ENCODE peak calls at places on chromosomes 6 and 20, in ten cellular contexts. One of them, this sample, is unnamed.

GRCh38 chr6:4950076-4950475 is 53.8 kb downstream of the RPP40 start:
- DNase-seq in ascending aorta: no peak
- DNase-seq in sigmoid colon: no peak
- DNase-seq in astrocyte of the spinal cord: no peak
- DNase-seq in kidney tubule cell: no peak
- DNase-seq in GM20000: no peak
- DNase-seq in activated naive CD8-positive, alpha-beta T cell treated with anti-CD3 and anti-CD28 coated beads for 36 hours: no peak
- DNase-seq in activated CD4-positive, CD25-positive, alpha-beta regulatory T cell: no peak
- DNase-seq in renal cortical epithelial cell: no peak
- DNase-seq in endothelial cell: no peak
- DNase-seq in this sample: no peak

GRCh38 chr6:136751478-136751956 is 40.8 kb downstream of the MAP3K5 start:
- DNase-seq in ascending aorta: no peak
- DNase-seq in sigmoid colon: no peak
- DNase-seq in astrocyte of the spinal cord: no peak
- DNase-seq in kidney tubule cell: no peak
- DNase-seq in GM20000: peak
- DNase-seq in activated naive CD8-positive, alpha-beta T cell treated with anti-CD3 and anti-CD28 coated beads for 36 hours: no peak
- DNase-seq in activated CD4-positive, CD25-positive, alpha-beta regulatory T cell: no peak
- DNase-seq in renal cortical epithelial cell: no peak
- DNase-seq in endothelial cell: no peak
- DNase-seq in this sample: no peak

GRCh38 chr6:137799950-137800568 is 67.0 kb upstream of the TNFAIP3 start:
- DNase-seq in ascending aorta: no peak
- DNase-seq in sigmoid colon: no peak
- DNase-seq in astrocyte of the spinal cord: peak
- DNase-seq in kidney tubule cell: peak
- DNase-seq in GM20000: peak
- DNase-seq in activated naive CD8-positive, alpha-beta T cell treated with anti-CD3 and anti-CD28 coated beads for 36 hours: peak
- DNase-seq in activated CD4-positive, CD25-positive, alpha-beta regulatory T cell: no peak
- DNase-seq in renal cortical epithelial cell: peak
- DNase-seq in endothelial cell: no peak
- DNase-seq in this sample: peak

GRCh38 chr6:139369568-139370046 is 4.8 kb downstream of the CITED2 start:
- DNase-seq in ascending aorta: no peak
- DNase-seq in sigmoid colon: no peak
- DNase-seq in astrocyte of the spinal cord: peak
- DNase-seq in kidney tubule cell: peak
- DNase-seq in GM20000: peak
- DNase-seq in activated naive CD8-positive, alpha-beta T cell treated with anti-CD3 and anti-CD28 coated beads for 36 hours: no peak
- DNase-seq in activated CD4-positive, CD25-positive, alpha-beta regulatory T cell: no peak
- DNase-seq in renal cortical epithelial cell: peak
- DNase-seq in endothelial cell: no peak
- DNase-seq in this sample: peak

GRCh38 chr6:137291441-137291840 is 72.3 kb upstream of the IFNGR1 start:
- DNase-seq in ascending aorta: peak
- DNase-seq in sigmoid colon: no peak
- DNase-seq in astrocyte of the spinal cord: peak
- DNase-seq in kidney tubule cell: no peak
- DNase-seq in GM20000: no peak
- DNase-seq in activated naive CD8-positive, alpha-beta T cell treated with anti-CD3 and anti-CD28 coated beads for 36 hours: no peak
- DNase-seq in activated CD4-positive, CD25-positive, alpha-beta regulatory T cell: no peak
- DNase-seq in renal cortical epithelial cell: peak
- DNase-seq in endothelial cell: no peak
- DNase-seq in this sample: no peak

GRCh38 chr6:167113935-167114910 is 8.7 kb upstream of the CCR6 start:
- DNase-seq in ascending aorta: no peak
- DNase-seq in sigmoid colon: no peak
- DNase-seq in astrocyte of the spinal cord: no peak
- DNase-seq in kidney tubule cell: no peak
- DNase-seq in GM20000: peak
- DNase-seq in activated naive CD8-positive, alpha-beta T cell treated with anti-CD3 and anti-CD28 coated beads for 36 hours: no peak
- DNase-seq in activated CD4-positive, CD25-positive, alpha-beta regulatory T cell: peak
- DNase-seq in renal cortical epithelial cell: no peak
- DNase-seq in endothelial cell: no peak
- DNase-seq in this sample: no peak

GRCh38 chr6:7417684-7418083 is 28.1 kb downstream of the RIOK1 start:
- DNase-seq in ascending aorta: no peak
- DNase-seq in sigmoid colon: no peak
- DNase-seq in astrocyte of the spinal cord: no peak
- DNase-seq in kidney tubule cell: no peak
- DNase-seq in GM20000: no peak
- DNase-seq in activated naive CD8-positive, alpha-beta T cell treated with anti-CD3 and anti-CD28 coated beads for 36 hours: no peak
- DNase-seq in activated CD4-positive, CD25-positive, alpha-beta regulatory T cell: no peak
- DNase-seq in renal cortical epithelial cell: no peak
- DNase-seq in endothelial cell: no peak
- DNase-seq in this sample: no peak

GRCh38 chr20:23143098-23143497 is 57.0 kb upstream of the CD93 start:
- DNase-seq in ascending aorta: peak
- DNase-seq in sigmoid colon: peak
- DNase-seq in astrocyte of the spinal cord: peak
- DNase-seq in kidney tubule cell: peak
- DNase-seq in GM20000: no peak
- DNase-seq in activated naive CD8-positive, alpha-beta T cell treated with anti-CD3 and anti-CD28 coated beads for 36 hours: peak
- DNase-seq in activated CD4-positive, CD25-positive, alpha-beta regulatory T cell: no peak
- DNase-seq in renal cortical epithelial cell: peak
- DNase-seq in endothelial cell: no peak
- DNase-seq in this sample: peak

GRCh38 chr20:43975096-43975768 is 60.6 kb downstream of the TOX2 start:
- DNase-seq in ascending aorta: no peak
- DNase-seq in sigmoid colon: no peak
- DNase-seq in astrocyte of the spinal cord: peak
- DNase-seq in kidney tubule cell: peak
- DNase-seq in GM20000: no peak
- DNase-seq in activated naive CD8-positive, alpha-beta T cell treated with anti-CD3 and anti-CD28 coated beads for 36 hours: no peak
- DNase-seq in activated CD4-positive, CD25-positive, alpha-beta regulatory T cell: no peak
- DNase-seq in renal cortical epithelial cell: peak
- DNase-seq in endothelial cell: no peak
- DNase-seq in this sample: no peak

GRCh38 chr6:53159558-53159957 is 10.9 kb upstream of the GCM1 start:
- DNase-seq in ascending aorta: no peak
- DNase-seq in sigmoid colon: no peak
- DNase-seq in astrocyte of the spinal cord: no peak
- DNase-seq in kidney tubule cell: peak
- DNase-seq in GM20000: no peak
- DNase-seq in activated naive CD8-positive, alpha-beta T cell treated with anti-CD3 and anti-CD28 coated beads for 36 hours: no peak
- DNase-seq in activated CD4-positive, CD25-positive, alpha-beta regulatory T cell: no peak
- DNase-seq in renal cortical epithelial cell: peak
- DNase-seq in endothelial cell: no peak
- DNase-seq in this sample: peak

GRCh38 chr20:36340593-36340990 is 34.5 kb downstream of the DLGAP4 start:
- DNase-seq in ascending aorta: no peak
- DNase-seq in sigmoid colon: no peak
- DNase-seq in astrocyte of the spinal cord: no peak
- DNase-seq in kidney tubule cell: no peak
- DNase-seq in GM20000: no peak
- DNase-seq in activated naive CD8-positive, alpha-beta T cell treated with anti-CD3 and anti-CD28 coated beads for 36 hours: no peak
- DNase-seq in activated CD4-positive, CD25-positive, alpha-beta regulatory T cell: no peak
- DNase-seq in renal cortical epithelial cell: no peak
- DNase-seq in endothelial cell: no peak
- DNase-seq in this sample: no peak

GRCh38 chr6:75727206-75727605 is 21.8 kb upstream of the MYO6 start:
- DNase-seq in ascending aorta: no peak
- DNase-seq in sigmoid colon: no peak
- DNase-seq in astrocyte of the spinal cord: no peak
- DNase-seq in kidney tubule cell: no peak
- DNase-seq in GM20000: no peak
- DNase-seq in activated naive CD8-positive, alpha-beta T cell treated with anti-CD3 and anti-CD28 coated beads for 36 hours: no peak
- DNase-seq in activated CD4-positive, CD25-positive, alpha-beta regulatory T cell: no peak
- DNase-seq in renal cortical epithelial cell: no peak
- DNase-seq in endothelial cell: no peak
- DNase-seq in this sample: no peak

GRCh38 chr6:15523679-15524630 is 138.9 kb downstream of the DTNBP1 start:
- DNase-seq in ascending aorta: peak
- DNase-seq in sigmoid colon: no peak
- DNase-seq in astrocyte of the spinal cord: no peak
- DNase-seq in kidney tubule cell: no peak
- DNase-seq in GM20000: no peak
- DNase-seq in activated naive CD8-positive, alpha-beta T cell treated with anti-CD3 and anti-CD28 coated beads for 36 hours: no peak
- DNase-seq in activated CD4-positive, CD25-positive, alpha-beta regulatory T cell: no peak
- DNase-seq in renal cortical epithelial cell: no peak
- DNase-seq in endothelial cell: no peak
- DNase-seq in this sample: no peak

GRCh38 chr20:47843886-47844567 is 58.7 kb upstream of the SULF2 start:
- DNase-seq in ascending aorta: no peak
- DNase-seq in sigmoid colon: peak
- DNase-seq in astrocyte of the spinal cord: no peak
- DNase-seq in kidney tubule cell: peak
- DNase-seq in GM20000: no peak
- DNase-seq in activated naive CD8-positive, alpha-beta T cell treated with anti-CD3 and anti-CD28 coated beads for 36 hours: no peak
- DNase-seq in activated CD4-positive, CD25-positive, alpha-beta regulatory T cell: no peak
- DNase-seq in renal cortical epithelial cell: peak
- DNase-seq in endothelial cell: no peak
- DNase-seq in this sample: no peak

GRCh38 chr20:62791301-62792181 is 4.7 kb upstream of the MRGBP start:
- DNase-seq in ascending aorta: peak
- DNase-seq in sigmoid colon: peak
- DNase-seq in astrocyte of the spinal cord: peak
- DNase-seq in kidney tubule cell: peak
- DNase-seq in GM20000: peak
- DNase-seq in activated naive CD8-positive, alpha-beta T cell treated with anti-CD3 and anti-CD28 coated beads for 36 hours: peak
- DNase-seq in activated CD4-positive, CD25-positive, alpha-beta regulatory T cell: peak
- DNase-seq in renal cortical epithelial cell: peak
- DNase-seq in endothelial cell: peak
- DNase-seq in this sample: peak

GRCh38 chr6:44190712-44191111 is 26.0 kb upstream of the MYMX start:
- DNase-seq in ascending aorta: no peak
- DNase-seq in sigmoid colon: no peak
- DNase-seq in astrocyte of the spinal cord: no peak
- DNase-seq in kidney tubule cell: no peak
- DNase-seq in GM20000: peak
- DNase-seq in activated naive CD8-positive, alpha-beta T cell treated with anti-CD3 and anti-CD28 coated beads for 36 hours: no peak
- DNase-seq in activated CD4-positive, CD25-positive, alpha-beta regulatory T cell: no peak
- DNase-seq in renal cortical epithelial cell: no peak
- DNase-seq in endothelial cell: no peak
- DNase-seq in this sample: no peak

GRCh38 chr20:21521596-21522478 is 8.0 kb upstream of the NKX2-2 start:
- DNase-seq in ascending aorta: no peak
- DNase-seq in sigmoid colon: no peak
- DNase-seq in astrocyte of the spinal cord: no peak
- DNase-seq in kidney tubule cell: no peak
- DNase-seq in GM20000: peak
- DNase-seq in activated naive CD8-positive, alpha-beta T cell treated with anti-CD3 and anti-CD28 coated beads for 36 hours: no peak
- DNase-seq in activated CD4-positive, CD25-positive, alpha-beta regulatory T cell: no peak
- DNase-seq in renal cortical epithelial cell: no peak
- DNase-seq in endothelial cell: no peak
- DNase-seq in this sample: no peak